ENCODE peak calls at places on chromosomes 4 and X, in nine cellular contexts. D is CD8-positive, alpha-beta T cell; J is Right ventricle myocardium superior; B is natural killer cell; O is gastroesophageal sphincter; Z is sciatic nerve; X is stimulated activated naive CD8-positive, alpha-beta T cell treated with anti-CD3 and anti-CD28 coated beads, Interleukin-15, amount 100 ng/mL, for 72 hours; R is psoas muscle; P is naive B cell. V is an unnamed sample.

GRCh38 chr4:175657571-175657970 is 154.5 kb downstream of the GPM6A start:
- ATAC-seq in D (no peak), J (no peak), B (no peak), O (no peak), Z (no peak), X (no peak), R (peak), P (no peak), V (no peak)

GRCh38 chrX:51866156-51866555 is 27.3 kb upstream of the MAGED1 start:
- ATAC-seq in D (no peak), J (no peak), B (no peak), O (no peak), Z (no peak), X (no peak), R (no peak), P (no peak), V (no peak)

GRCh38 chr4:74230902-74231499 is 73.1 kb downstream of the MTHFD2L start:
- ATAC-seq in D (no peak), J (peak), B (peak), O (peak), Z (no peak), X (peak), R (peak), P (no peak), V (peak)

GRCh38 chr4:140242357-140243284 is 88.6 kb upstream of the MAML3 start:
- ATAC-seq in D (peak), J (no peak), B (peak), O (no peak), Z (no peak), X (peak), R (no peak), P (peak), V (no peak)

GRCh38 chr4:183860110-183860509 is 45.0 kb upstream of the STOX2 start:
- ATAC-seq in D (no peak), J (peak), B (no peak), O (no peak), Z (peak), X (no peak), R (no peak), P (no peak), V (no peak)

GRCh38 chr4:53672873-53673272 is 81.6 kb upstream of the LNX1 start:
- ATAC-seq in D (no peak), J (no peak), B (no peak), O (no peak), Z (no peak), X (no peak), R (no peak), P (no peak), V (no peak)

GRCh38 chrX:72545990-72546389 is 26.7 kb downstream of the HDAC8 start:
- ATAC-seq in D (no peak), J (no peak), B (no peak), O (no peak), Z (peak), X (no peak), R (no peak), P (no peak), V (no peak)

GRCh38 chr4:14897217-14897616 is 105.1 kb upstream of the CPEB2 start:
- ATAC-seq in D (no peak), J (no peak), B (no peak), O (no peak), Z (no peak), X (no peak), R (no peak), P (no peak), V (no peak)

GRCh38 chrX:46703980-46704379 is 54.9 kb downstream of the SLC9A7 start:
- ATAC-seq in D (no peak), J (no peak), B (no peak), O (no peak), Z (no peak), X (no peak), R (no peak), P (peak), V (no peak)

GRCh38 chrX:132737743-132738142 is 220.7 kb downstream of the HS6ST2 start:
- ATAC-seq in D (no peak), J (no peak), B (peak), O (no peak), Z (no peak), X (peak), R (peak), P (no peak), V (peak)

GRCh38 chr4:78217557-78217956 is 160.4 kb downstream of the FRAS1 start:
- ATAC-seq in D (no peak), J (no peak), B (no peak), O (no peak), Z (no peak), X (no peak), R (no peak), P (no peak), V (no peak)

GRCh38 chrX:10519278-10519677 is 101.1 kb downstream of the MID1 start:
- ATAC-seq in D (no peak), J (no peak), B (no peak), O (no peak), Z (peak), X (no peak), R (no peak), P (no peak), V (no peak)

GRCh38 chrX:51608071-51608470 is 10.6 kb downstream of the CENPVL3 start:
- ATAC-seq in D (no peak), J (no peak), B (no peak), O (no peak), Z (peak), X (peak), R (no peak), P (no peak), V (peak)

GRCh38 chrX:145099204-145099603 is 148.1 kb upstream of the SPANXN1 start:
- ATAC-seq in D (no peak), J (no peak), B (no peak), O (no peak), Z (no peak), X (no peak), R (no peak), P (no peak), V (no peak)

GRCh38 chr4:141654098-141654497 is 17.7 kb downstream of the IL15 start:
- ATAC-seq in D (no peak), J (peak), B (no peak), O (peak), Z (peak), X (no peak), R (no peak), P (no peak), V (no peak)

GRCh38 chr4:6929735-6930464 is 20.3 kb downstream of the TBC1D14 start:
- ATAC-seq in D (no peak), J (peak), B (no peak), O (no peak), Z (no peak), X (no peak), R (peak), P (no peak), V (no peak)

GRCh38 chr4:139898293-139898692 is 232.7 kb downstream of the MGST2 start:
- ATAC-seq in D (no peak), J (no peak), B (peak), O (no peak), Z (no peak), X (peak), R (no peak), P (peak), V (peak)

GRCh38 chr4:4693258-4693657 is 151.4 kb upstream of the STX18 start:
- ATAC-seq in D (no peak), J (no peak), B (no peak), O (no peak), Z (no peak), X (peak), R (no peak), P (no peak), V (peak)

GRCh38 chr4:129526812-129527211 is 430.9 kb downstream of the C4orf33 start:
- ATAC-seq in D (no peak), J (no peak), B (no peak), O (no peak), Z (no peak), X (no peak), R (no peak), P (no peak), V (no peak)

GRCh38 chrX:100768679-100769338 is 36.9 kb upstream of the SYTL4 start:
- ATAC-seq in D (peak), J (peak), B (peak), O (peak), Z (peak), X (no peak), R (peak), P (peak), V (peak)

GRCh38 chr4:139768366-139768765 is 102.7 kb downstream of the MGST2 start:
- ATAC-seq in D (no peak), J (no peak), B (no peak), O (no peak), Z (no peak), X (no peak), R (no peak), P (no peak), V (no peak)

GRCh38 chrX:7462110-7462509 is 314.2 kb upstream of the PUDP start:
- ATAC-seq in D (no peak), J (no peak), B (no peak), O (no peak), Z (no peak), X (no peak), R (no peak), P (no peak), V (no peak)

GRCh38 chr4:15234101-15234500 is 193.7 kb upstream of the C1QTNF7 start:
- ATAC-seq in D (no peak), J (peak), B (peak), O (peak), Z (peak), X (no peak), R (peak), P (no peak), V (peak)

GRCh38 chr4:33060873-33061542 is 2340.8 kb downstream of the PCDH7 start:
- ATAC-seq in D (no peak), J (peak), B (no peak), O (no peak), Z (peak), X (no peak), R (no peak), P (no peak), V (no peak)

V was measured in activated T-helper 17 cell treated with anti-CD3 and anti-CD28 coated beads, Interleukin-2, amount 50 U/mL, for 72 hours.